ENCODE peak calls at places on chromosomes 1 and 21, in eight cellular contexts. V is activated T-cell treated with anti-CD3 and anti-CD28 coated beads, Interleukin-2, amount 50 U/mL, for 72 hours; W is Panc1; C is activated naive CD4-positive, alpha-beta T cell treated with anti-CD3 and anti-CD28 coated beads, Interleukin-2, amount 50 U/mL, for 72 hours; Y is fibroblast of lung; Z is EH; L is RWPE1; U is H7. F is an unnamed sample.
A peak's percentile ranks its signal among the peaks of the same experiment; 100 is the strongest.

GRCh38 chr21:34528131-34528561 is 16.1 kb upstream of the KCNE1 start:
- DNase-seq in V (no peak), W (no peak), C (no peak), Y (peak; percentile 58), Z (peak; percentile 55), L (no peak), U (no peak), F (peak; percentile 75)

GRCh38 chr1:78591971-78592370 is 28.3 kb upstream of the IFI44L start:
- DNase-seq in V (no peak), W (no peak), C (no peak), Y (no peak), Z (no peak), L (no peak), U (no peak), F (no peak)

GRCh38 chr1:183070923-183071618 is 47.9 kb downstream of the LAMC1 start:
- DNase-seq in V (no peak), W (no peak), C (no peak), Y (peak; percentile 83), Z (peak; percentile 94), L (no peak), U (peak; percentile 11), F (peak; percentile 98)

GRCh38 chr1:22229374-22229773 is 86.5 kb upstream of the WNT4 start:
- DNase-seq in V (no peak), W (peak; percentile 43), C (no peak), Y (no peak), Z (no peak), L (peak; percentile 42), U (peak; percentile 71), F (peak; percentile 23)

GRCh38 chr1:22203335-22203734 is 60.4 kb upstream of the WNT4 start:
- DNase-seq in V (no peak), W (no peak), C (no peak), Y (no peak), Z (no peak), L (no peak), U (no peak), F (no peak)

GRCh38 chr21:42939581-42940413 is 14.4 kb upstream of the ERVH48-1 start:
- DNase-seq in V (no peak), W (peak; percentile 67), C (no peak), Y (peak; percentile 99), Z (peak; percentile 96), L (peak; percentile 90), U (peak; percentile 1), F (peak; percentile 94)

GRCh38 chr1:211944733-211945500 is 90.4 kb downstream of the INTS7 start:
- DNase-seq in V (no peak), W (no peak), C (no peak), Y (peak; percentile 10), Z (peak; percentile 35), L (peak; percentile 95), U (peak; percentile 68), F (peak; percentile 57)

GRCh38 chr1:35564884-35565741 is 7.5 kb downstream of the NCDN start:
- DNase-seq in V (no peak), W (no peak), C (no peak), Y (no peak), Z (no peak), L (no peak), U (peak; percentile 45), F (no peak)

GRCh38 chr1:205041998-205042910 is 758 bp upstream of the CNTN2 start:
- DNase-seq in V (no peak), W (no peak), C (no peak), Y (no peak), Z (no peak), L (no peak), U (no peak), F (no peak)

GRCh38 chr1:222048030-222048632 is 306.2 kb upstream of the DUSP10 start:
- DNase-seq in V (no peak), W (no peak), C (no peak), Y (peak; percentile 75), Z (peak; percentile 86), L (peak; percentile 41), U (no peak), F (peak; percentile 86)

GRCh38 chr1:60679524-60679923 is 402.8 kb upstream of the NFIA start:
- DNase-seq in V (no peak), W (no peak), C (no peak), Y (no peak), Z (no peak), L (no peak), U (no peak), F (no peak)

GRCh38 chr21:16196521-16197208 is 466.9 kb downstream of the USP25 start:
- DNase-seq in V (no peak), W (no peak), C (no peak), Y (peak; percentile 36), Z (peak; percentile 3), L (no peak), U (no peak), F (peak; percentile 41)

GRCh38 chr1:167797005-167797404 is 75.2 kb downstream of the MPZL1 start:
- DNase-seq in V (peak; percentile 16), W (no peak), C (no peak), Y (peak; percentile 99), Z (peak; percentile 99), L (peak; percentile 87), U (peak; percentile 27), F (peak; percentile 94)

GRCh38 chr1:193270996-193271395 is 84.6 kb upstream of the B3GALT2 start:
- DNase-seq in V (no peak), W (no peak), C (no peak), Y (peak; percentile 53), Z (peak; percentile 84), L (no peak), U (no peak), F (peak; percentile 97)

GRCh38 chr1:230139306-230139705 is 72.3 kb downstream of the GALNT2 start:
- DNase-seq in V (no peak), W (no peak), C (no peak), Y (no peak), Z (no peak), L (no peak), U (no peak), F (no peak)

GRCh38 chr1:41935226-41935625 is 16.5 kb upstream of the HIVEP3 start:
- DNase-seq in V (no peak), W (no peak), C (no peak), Y (peak; percentile 39), Z (peak; percentile 86), L (no peak), U (no peak), F (peak; percentile 68)

GRCh38 chr1:210597555-210598134 is 268.9 kb downstream of the HHAT start:
- DNase-seq in V (no peak), W (no peak), C (no peak), Y (peak; percentile 90), Z (peak; percentile 96), L (peak; percentile 63), U (no peak), F (peak; percentile 97)

GRCh38 chr21:44441041-44441400 is 14.3 kb upstream of the LRRC3 start:
- DNase-seq in V (no peak), W (no peak), C (no peak), Y (no peak), Z (no peak), L (no peak), U (peak; percentile 41), F (no peak)

GRCh38 chr1:94329986-94330385 is 88.2 kb upstream of the ABCD3 start:
- DNase-seq in V (no peak), W (no peak), C (no peak), Y (peak; percentile 62), Z (peak; percentile 53), L (no peak), U (peak; percentile 18), F (no peak)

GRCh38 chr1:3673381-3674099 is 21.2 kb downstream of the TP73 start:
- DNase-seq in V (no peak), W (no peak), C (no peak), Y (no peak), Z (no peak), L (no peak), U (no peak), F (no peak)

GRCh38 chr21:14889080-14889805 is 175.6 kb downstream of the NRIP1 start:
- DNase-seq in V (no peak), W (no peak), C (no peak), Y (peak; percentile 80), Z (peak; percentile 74), L (no peak), U (no peak), F (peak; percentile 79)

GRCh38 chr1:90558126-90558525 is 159.0 kb downstream of the BARHL2 start:
- DNase-seq in V (no peak), W (no peak), C (no peak), Y (no peak), Z (no peak), L (no peak), U (no peak), F (no peak)

GRCh38 chr1:221494670-221495069 is 247.2 kb downstream of the DUSP10 start:
- DNase-seq in V (no peak), W (no peak), C (no peak), Y (peak; percentile 21), Z (peak; percentile 53), L (peak; percentile 20), U (no peak), F (peak; percentile 22)

GRCh38 chr21:37767984-37768383 is 148.3 kb downstream of the KCNJ6 start:
- DNase-seq in V (no peak), W (no peak), C (no peak), Y (peak; percentile 28), Z (peak; percentile 57), L (peak; percentile 34), U (no peak), F (peak; percentile 12)

GRCh38 chr1:169288011-169288414 is 79.6 kb downstream of the NME7 start:
- DNase-seq in V (no peak), W (no peak), C (no peak), Y (no peak), Z (peak; percentile 75), L (peak; percentile 8), U (no peak), F (peak; percentile 66)

GRCh38 chr1:205680073-205680851 is at the start of gene SLC45A3:
- DNase-seq in V (peak; percentile 48), W (no peak), C (peak; percentile 33), Y (no peak), Z (peak; percentile 19), L (peak; percentile 55), U (peak; percentile 96), F (no peak)

GRCh38 chr1:172960019-172960418 is 90.7 kb downstream of the TNFSF18 start:
- DNase-seq in V (no peak), W (no peak), C (no peak), Y (no peak), Z (peak; percentile 91), L (no peak), U (no peak), F (peak; percentile 77)

GRCh38 chr1:202684716-202685115 is 25.5 kb downstream of the SYT2 start:
- DNase-seq in V (no peak), W (no peak), C (no peak), Y (no peak), Z (no peak), L (no peak), U (no peak), F (no peak)

GRCh38 chr1:200869376-200869752 is 3.4 kb upstream of the GPR25 start:
- DNase-seq in V (no peak), W (no peak), C (no peak), Y (no peak), Z (no peak), L (no peak), U (no peak), F (no peak)

GRCh38 chr21:46082638-46083270 is 15.2 kb upstream of the COL6A2 start:
- DNase-seq in V (no peak), W (no peak), C (no peak), Y (no peak), Z (no peak), L (no peak), U (no peak), F (no peak)

GRCh38 chr1:15039017-15039648 is 114.4 kb upstream of the TMEM51 start:
- DNase-seq in V (no peak), W (no peak), C (no peak), Y (no peak), Z (no peak), L (no peak), U (no peak), F (no peak)

GRCh38 chr1:32886012-32886827 is at the start of gene HPCA:
- DNase-seq in V (peak; percentile 61), W (no peak), C (peak; percentile 80), Y (peak; percentile 43), Z (peak; percentile 67), L (peak; percentile 61), U (peak; percentile 97), F (no peak)

GRCh38 chr1:204075890-204076837 is 3.2 kb downstream of the SOX13 start:
- DNase-seq in V (no peak), W (no peak), C (no peak), Y (no peak), Z (no peak), L (no peak), U (peak; percentile 49), F (no peak)

GRCh38 chr1:206708882-206709281 is 24.2 kb downstream of the MAPKAPK2 start:
- DNase-seq in V (no peak), W (no peak), C (no peak), Y (no peak), Z (no peak), L (no peak), U (no peak), F (no peak)

F was measured in astrocyte.